ENCODE peak calls at places on chromosomes 2 and 18, in ten cellular contexts. I, F, N, Q, G, H, X, K, M and U are unnamed samples.

GRCh38 chr2:226427538-226428307 is 371.9 kb downstream of the IRS1 start:
- DNase-seq in I (peak; percentile 72), F (no peak), N (peak; percentile 95), Q (peak; percentile 18), G (no peak), H (no peak), X (no peak), K (no peak), M (no peak), U (peak; percentile 94)

GRCh38 chr2:186093168-186093567 is 354.6 kb downstream of the FSIP2 start:
- DNase-seq in I (no peak), F (no peak), N (no peak), Q (no peak), G (no peak), H (no peak), X (no peak), K (no peak), M (no peak), U (peak; percentile 6)

GRCh38 chr2:200483729-200484198 is 26.1 kb downstream of the KCTD18 start:
- DNase-seq in I (peak; percentile 20), F (peak; percentile 57), N (no peak), Q (peak; percentile 70), G (no peak), H (peak; percentile 71), X (no peak), K (no peak), M (peak; percentile 43), U (peak; percentile 63)

GRCh38 chr2:152097291-152098032 is 1.4 kb downstream of the CACNB4 start:
- DNase-seq in I (peak; percentile 54), F (no peak), N (peak; percentile 31), Q (peak; percentile 2), G (no peak), H (no peak), X (no peak), K (peak; percentile 26), M (no peak), U (peak; percentile 41)

GRCh38 chr2:164479460-164479859 is 141.8 kb downstream of the GRB14 start:
- DNase-seq in I (peak; percentile 21), F (no peak), N (peak; percentile 38), Q (peak; percentile 49), G (peak; percentile 5), H (no peak), X (no peak), K (no peak), M (no peak), U (peak; percentile 1)

GRCh38 chr2:119960821-119961220 is 52.1 kb upstream of the EPB41L5 start:
- DNase-seq in I (no peak), F (no peak), N (peak; percentile 56), Q (no peak), G (no peak), H (no peak), X (no peak), K (no peak), M (no peak), U (peak; percentile 50)

GRCh38 chr2:15934291-15934945 is 5.9 kb upstream of the MYCN start:
- DNase-seq in I (no peak), F (no peak), N (no peak), Q (no peak), G (no peak), H (no peak), X (no peak), K (no peak), M (no peak), U (no peak)

GRCh38 chr2:24850944-24851343 is 57.7 kb downstream of the CENPO start:
- DNase-seq in I (no peak), F (no peak), N (no peak), Q (no peak), G (no peak), H (no peak), X (no peak), K (no peak), M (no peak), U (no peak)

GRCh38 chr2:80459028-80459427 is 154.5 kb upstream of the LRRTM1 start:
- DNase-seq in I (no peak), F (no peak), N (no peak), Q (no peak), G (no peak), H (no peak), X (no peak), K (no peak), M (no peak), U (no peak)

GRCh38 chr18:59957957-59958356 is 58.2 kb downstream of the PMAIP1 start:
- DNase-seq in I (peak; percentile 15), F (peak; percentile 79), N (peak; percentile 83), Q (peak; percentile 57), G (no peak), H (peak; percentile 96), X (no peak), K (no peak), M (no peak), U (peak; percentile 78)

GRCh38 chr2:218255441-218255840 is 5.4 kb upstream of the GPBAR1 start:
- DNase-seq in I (peak; percentile 20), F (no peak), N (peak; percentile 57), Q (no peak), G (no peak), H (no peak), X (no peak), K (no peak), M (no peak), U (no peak)

GRCh38 chr2:55010149-55010591 is 40.1 kb downstream of the RTN4 start:
- DNase-seq in I (peak; percentile 26), F (peak; percentile 73), N (peak; percentile 22), Q (peak; percentile 59), G (peak; percentile 57), H (peak; percentile 93), X (no peak), K (peak; percentile 22), M (peak; percentile 44), U (no peak)

GRCh38 chr18:79614211-79615028 is 65.2 kb upstream of the CTDP1 start:
- DNase-seq in I (no peak), F (no peak), N (no peak), Q (no peak), G (no peak), H (no peak), X (no peak), K (no peak), M (peak; percentile 24), U (no peak)

GRCh38 chr2:164967349-164967748 is 12.0 kb upstream of the SLC38A11 start:
- DNase-seq in I (no peak), F (no peak), N (no peak), Q (no peak), G (no peak), H (no peak), X (no peak), K (no peak), M (no peak), U (no peak)

GRCh38 chr2:231670892-231671616 is 37.3 kb upstream of the PTMA start:
- DNase-seq in I (no peak), F (peak; percentile 72), N (no peak), Q (no peak), G (no peak), H (no peak), X (no peak), K (no peak), M (no peak), U (no peak)